ENCODE peak calls at places on chromosomes 3 and 15, in seven cellular contexts. F is PC-3, Y is AG09309, K is bronchial epithelial cell, S is GM12865, G is fibroblast of lung, H is BJ. Z is an unnamed sample.

GRCh38 chr3:124569761-124570160 is 160.5 kb upstream of the UMPS start:
- DNase-seq in H (no peak), Y (no peak), K (no peak), S (no peak), F (no peak), G (no peak), Z (no peak)

GRCh38 chr15:73146419-73146818 is 94.2 kb downstream of the NEO1 start:
- DNase-seq in Y (no peak), K (no peak), H (no peak), F (no peak), G (peak; percentile 6), S (no peak), Z (no peak)

GRCh38 chr3:130480736-130481135 is 36.2 kb upstream of the COL6A6 start:
- DNase-seq in Y (no peak), G (peak; percentile 42), K (peak; percentile 44), H (no peak), S (peak; percentile 18), F (peak; percentile 48), Z (peak; percentile 37)

GRCh38 chr3:111541911-111542483 is at the start of gene CD96:
- DNase-seq in Y (no peak), S (peak; percentile 52), G (peak; percentile 63), K (no peak), F (peak; percentile 31), H (no peak), Z (peak; percentile 16)

GRCh38 chr3:193816656-193817311 is 223.8 kb downstream of the OPA1 start:
- DNase-seq in Y (no peak), G (peak; percentile 42), K (no peak), F (no peak), S (no peak), H (no peak), Z (peak; percentile 73)

GRCh38 chr3:18344306-18345014 is 80.7 kb downstream of the SATB1 start:
- DNase-seq in F (no peak), Y (no peak), H (peak; percentile 1), G (no peak), K (no peak), S (no peak), Z (no peak)

GRCh38 chr3:182909318-182910040 is 70.9 kb downstream of the DCUN1D1 start:
- DNase-seq in F (peak; percentile 38), Y (no peak), G (peak; percentile 39), S (no peak), H (no peak), K (peak; percentile 32), Z (peak; percentile 34)

GRCh38 chr3:123802007-123802630 is 82.0 kb downstream of the MYLK start:
- DNase-seq in H (no peak), F (no peak), S (no peak), K (no peak), G (no peak), Y (no peak), Z (no peak)

GRCh38 chr3:94004301-94004910 is 24.0 kb downstream of the STX19 start:
- DNase-seq in Y (peak; percentile 46), F (peak; percentile 70), G (peak; percentile 70), H (no peak), K (peak; percentile 59), S (peak; percentile 76), Z (peak; percentile 79)

GRCh38 chr3:190436356-190436755 is 13.3 kb downstream of the TMEM207 start:
- DNase-seq in S (no peak), F (no peak), G (peak; percentile 68), H (no peak), K (no peak), Y (no peak), Z (no peak)

GRCh38 chr15:41332788-41333527 is at the start of gene NUSAP1:
- DNase-seq in G (no peak), Y (no peak), K (peak; percentile 49), S (peak; percentile 67), H (no peak), F (no peak), Z (peak; percentile 72)

GRCh38 chr3:153734777-153735551 is 386.2 kb upstream of the ARHGEF26 start:
- DNase-seq in Y (no peak), F (peak; percentile 94), H (no peak), S (no peak), K (peak; percentile 86), G (peak; percentile 39), Z (no peak)

GRCh38 chr3:149247929-149248691 is 26.5 kb upstream of the CP start:
- DNase-seq in K (peak; percentile 66), Y (no peak), H (no peak), G (peak; percentile 48), F (peak; percentile 72), S (peak; percentile 72), Z (peak; percentile 81)

GRCh38 chr3:63951492-63951891 is 39.3 kb upstream of the SCAANT1 start:
- DNase-seq in Y (no peak), H (no peak), F (no peak), S (peak; percentile 20), K (no peak), G (no peak), Z (no peak)

GRCh38 chr3:10623578-10624275 is 118.3 kb upstream of the ATP2B2 start:
- DNase-seq in F (no peak), K (peak; percentile 26), H (no peak), G (no peak), S (no peak), Y (no peak), Z (no peak)

GRCh38 chr15:69413822-69414701 is at the start of gene KIF23:
- DNase-seq in Y (peak; percentile 72), H (peak; percentile 78), G (peak; percentile 95), F (peak; percentile 96), K (peak; percentile 90), S (peak; percentile 97), Z (peak; percentile 94)

GRCh38 chr15:69414702-69415161 is 583 bp downstream of the KIF23 start:
- DNase-seq in H (peak; percentile 71), S (peak; percentile 69), G (peak; percentile 95), F (peak; percentile 86), Y (peak; percentile 64), K (peak; percentile 74), Z (peak; percentile 86)

GRCh38 chr15:69412274-69412673 is 1.9 kb upstream of the KIF23 start:
- DNase-seq in Y (no peak), K (no peak), G (no peak), F (no peak), H (no peak), S (no peak), Z (no peak)

GRCh38 chr15:69410290-69410874 is 3.8 kb upstream of the KIF23 start:
- DNase-seq in F (peak; percentile 85), H (no peak), G (peak; percentile 44), S (peak; percentile 40), Y (no peak), K (peak; percentile 79), Z (no peak)

DNA sequence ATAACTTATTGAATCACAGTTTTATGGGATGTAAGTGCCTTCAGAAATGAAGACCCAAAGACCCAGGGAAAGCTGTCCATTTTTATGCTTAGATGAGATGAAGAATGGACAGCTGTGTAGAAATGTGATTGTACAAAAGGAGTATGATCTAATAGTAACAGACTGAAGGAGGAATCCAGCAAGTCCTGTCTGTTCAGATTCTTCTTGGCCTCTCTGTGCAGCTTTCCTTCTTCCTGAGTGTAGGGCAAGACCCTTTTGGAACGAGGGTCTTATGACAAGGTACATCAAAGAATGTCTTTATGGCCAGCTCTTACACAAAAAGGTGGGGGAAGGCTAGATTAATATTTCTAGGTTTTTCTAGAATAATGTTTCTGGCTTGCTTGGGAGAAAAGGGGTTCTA is 1.4 kb upstream of the KIF23 start:
- DNase-seq in S (no peak), F (no peak), H (no peak), K (no peak), G (no peak), Y (no peak), Z (no peak)
- H3K4me3 ChIP-seq in S (no peak overlapping the region), F (no peak overlapping the region), H (no peak overlapping the region), K (no peak overlapping the region), G (no peak overlapping the region), Y (no peak overlapping the region), Z (peak overlapping the region; percentile 26)

DNA sequence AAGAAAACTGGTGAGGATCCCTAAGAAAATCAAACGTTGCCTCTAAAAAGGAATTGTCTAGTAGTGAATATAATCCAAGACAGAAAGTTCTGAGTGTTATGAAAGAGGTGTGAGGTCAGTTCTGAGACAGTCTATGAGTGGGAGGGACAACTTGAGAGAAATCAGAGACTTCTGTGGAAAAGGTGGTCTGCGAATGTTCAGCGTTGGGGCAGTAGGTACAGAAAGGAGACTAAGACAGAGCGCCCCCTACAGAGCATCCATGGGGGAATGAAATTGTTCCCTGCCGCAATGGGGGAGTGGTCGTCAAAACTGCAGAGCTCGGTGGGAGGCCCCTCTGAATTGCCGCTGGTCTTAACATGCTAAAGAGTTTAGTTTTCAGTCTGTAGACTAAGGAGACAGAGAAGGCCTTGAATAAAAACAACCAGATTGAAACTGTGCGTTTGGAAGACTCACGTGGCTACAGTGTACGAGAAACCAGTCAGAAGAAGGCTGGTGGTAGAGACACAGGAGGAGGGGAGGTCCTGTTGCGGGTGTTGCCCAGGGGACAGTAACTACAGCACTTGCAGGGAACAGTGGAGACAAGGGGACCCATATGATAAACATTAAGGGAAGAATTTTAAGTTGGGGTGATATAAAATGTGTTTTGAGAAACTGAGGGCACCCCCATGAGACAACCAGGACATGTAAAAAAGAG is 6.9 kb downstream of the TNIK start:
- DNase-seq in S (no peak), H (no peak), G (no peak), Y (no peak), K (no peak), F (no peak), Z (no peak)
- TF ChIP-seq CTCF in S (peak; percentile 5), H (peak; percentile 29), G (peak; percentile 45), Y (peak; percentile 11), K (peak; percentile 32), F (peak; percentile 57), Z (peak; percentile 36)

DNA sequence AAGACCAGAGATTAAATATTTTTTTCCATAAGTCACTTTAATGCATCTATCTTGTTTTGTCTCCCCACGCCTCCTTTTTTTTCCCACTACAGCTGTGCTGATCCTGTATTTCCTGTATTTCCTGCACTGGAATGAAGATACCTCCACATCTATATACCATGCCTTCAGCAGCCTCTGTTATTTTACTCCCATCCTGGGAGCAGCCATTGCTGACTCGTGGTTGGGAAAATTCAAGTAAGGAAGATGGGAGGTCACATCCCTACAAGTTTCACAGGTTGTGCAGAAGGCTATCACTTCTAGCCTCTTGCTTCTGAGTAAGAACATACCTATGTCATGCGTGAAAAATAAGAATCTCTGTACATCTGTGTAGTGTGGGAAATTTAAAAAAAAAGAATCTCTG is 3.1 kb downstream of the SLC15A2 start:
- DNase-seq in F (peak; percentile 19), H (no peak), Y (no peak), K (peak; percentile 44), G (no peak), S (no peak), Z (no peak)
- H3K4me3 ChIP-seq in F (no peak overlapping the region), H (no peak overlapping the region), Y (no peak overlapping the region), K (no peak overlapping the region), G (no peak overlapping the region), S (no peak overlapping the region), Z (no peak overlapping the region)

GRCh38 chr15:79337591-79337990 is 26.7 kb downstream of the TMED3 start:
- DNase-seq in K (no peak), F (no peak), H (no peak), S (no peak), Y (no peak), G (no peak), Z (no peak)

GRCh38 chr15:79341361-79341760 is 30.4 kb downstream of the TMED3 start:
- DNase-seq in F (no peak), Y (no peak), G (peak; percentile 30), S (no peak), H (no peak), K (no peak), Z (no peak)

GRCh38 chr15:79339588-79340314 is 28.8 kb downstream of the TMED3 start:
- DNase-seq in H (peak; percentile 16), F (peak; percentile 66), K (peak; percentile 35), S (peak; percentile 51), Y (peak; percentile 31), G (peak; percentile 50), Z (peak; percentile 59)

DNA sequence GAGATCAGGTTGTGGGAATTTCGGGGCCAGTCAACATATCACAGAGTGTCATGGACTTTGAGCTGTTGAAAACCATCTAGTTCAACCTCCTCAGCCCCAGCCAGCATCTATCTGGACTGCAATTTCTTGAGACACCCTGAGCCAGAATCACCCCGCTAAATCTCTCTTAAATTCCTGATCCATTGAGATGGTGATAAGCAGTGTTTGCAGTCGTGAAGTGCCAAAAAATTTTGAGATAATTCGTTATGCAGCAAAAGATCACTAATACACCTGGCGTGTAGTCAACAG is 29.3 kb downstream of the TMED3 start:
- DNase-seq in G (no peak), S (no peak), H (no peak), Y (no peak), F (no peak), K (no peak), Z (no peak)
- TF ChIP-seq CTCF in G (no peak), S (no peak), H (no peak), Y (no peak), F (no peak), K (no peak), Z (no peak)

Z was measured in fibroblast of villous mesenchyme.